ENCODE peak calls at places on chromosomes 1 and 21, in ten cellular contexts. B, I, A, Q, T, U, E, Z, D and W are unnamed samples.

GRCh38 chr1:182101415-182102041 is 40.0 kb upstream of the ZNF648 start:
- DNase-seq in Z (no peak), I (no peak), B (no peak), D (peak; percentile 91), U (no peak), A (no peak), Q (no peak), T (peak; percentile 79), E (no peak), W (no peak)

GRCh38 chr1:121519042-121519755 is 334.4 kb downstream of the SRGAP2C start:
- DNase-seq in A (peak; percentile 19), E (peak; percentile 31), Q (no peak), Z (peak; percentile 70), D (peak; percentile 86), U (peak; percentile 92), I (peak; percentile 1), T (peak; percentile 87), B (peak; percentile 49), W (no peak)

GRCh38 chr1:239987103-239987745 is 104.5 kb upstream of the FMN2 start:
- DNase-seq in Z (peak; percentile 67), Q (peak; percentile 46), U (peak; percentile 47), D (no peak), E (no peak), T (no peak), B (peak; percentile 33), I (peak; percentile 48), A (peak; percentile 44), W (peak; percentile 66)

GRCh38 chr1:77412794-77413530 is 131.1 kb downstream of the AK5 start:
- DNase-seq in T (peak; percentile 50), I (no peak), Q (no peak), Z (no peak), E (no peak), D (no peak), B (no peak), U (no peak), A (no peak), W (no peak)

GRCh38 chr1:65149753-65150463 is 1.9 kb downstream of the AK4 start:
- DNase-seq in A (no peak), Z (no peak), I (no peak), B (no peak), E (no peak), Q (no peak), U (no peak), T (no peak), D (no peak), W (no peak)

GRCh38 chr21:42423197-42423675 is 19.5 kb downstream of the UBASH3A start:
- DNase-seq in I (no peak), E (no peak), B (no peak), U (peak; percentile 71), A (no peak), T (no peak), Q (no peak), D (no peak), Z (no peak), W (no peak)

GRCh38 chr21:29217818-29218252 is 80.9 kb upstream of the BACH1 start:
- DNase-seq in Q (no peak), B (peak; percentile 16), Z (peak; percentile 86), T (no peak), I (peak; percentile 95), A (peak; percentile 99), E (no peak), D (no peak), U (no peak), W (peak; percentile 98)

GRCh38 chr1:203206116-203206687 is 19.7 kb upstream of the CHI3L1 start:
- DNase-seq in B (no peak), I (no peak), U (no peak), Q (no peak), D (no peak), T (no peak), A (no peak), E (no peak), Z (no peak), W (no peak)

GRCh38 chr1:9629445-9630201 is 21.9 kb upstream of the PIK3CD start:
- DNase-seq in D (no peak), E (no peak), A (no peak), T (no peak), I (no peak), Q (no peak), B (no peak), U (peak; percentile 90), Z (no peak), W (no peak)

GRCh38 chr1:184545601-184546000 is 158.8 kb downstream of the C1orf21 start:
- DNase-seq in A (peak; percentile 86), B (no peak), U (no peak), D (no peak), T (no peak), E (no peak), Z (no peak), Q (no peak), I (peak; percentile 7), W (peak; percentile 26)

GRCh38 chr1:119226880-119227279 is 86.4 kb upstream of the WARS2 start:
- DNase-seq in U (no peak), E (no peak), Z (no peak), Q (no peak), I (no peak), D (no peak), B (no peak), A (no peak), T (no peak), W (no peak)

GRCh38 chr1:17573518-17574041 is 34.1 kb downstream of the ARHGEF10L start:
- DNase-seq in A (no peak), Q (no peak), E (no peak), D (peak; percentile 65), T (peak; percentile 83), I (no peak), Z (no peak), U (no peak), B (no peak), W (no peak)

GRCh38 chr1:119859647-119860046 is 36.7 kb downstream of the ADAM30 start:
- DNase-seq in U (peak; percentile 36), A (peak; percentile 73), T (no peak), Z (peak; percentile 12), I (peak; percentile 75), D (no peak), B (no peak), Q (no peak), E (no peak), W (peak; percentile 83)

GRCh38 chr1:213416461-213417224 is 365.6 kb downstream of the RPS6KC1 start:
- DNase-seq in E (no peak), D (no peak), T (no peak), U (no peak), Q (no peak), B (no peak), Z (no peak), I (no peak), A (no peak), W (no peak)

GRCh38 chr1:153750026-153750995 is 22.5 kb downstream of the INTS3 start:
- DNase-seq in B (no peak), A (peak; percentile 66), E (no peak), I (no peak), Z (no peak), D (no peak), U (no peak), Q (no peak), T (no peak), W (peak; percentile 56)

GRCh38 chr1:85128296-85128695 is 72.5 kb downstream of the SYDE2 start:
- DNase-seq in A (peak; percentile 22), Z (no peak), E (no peak), B (no peak), Q (no peak), I (peak; percentile 39), U (no peak), T (no peak), D (no peak), W (no peak)

GRCh38 chr1:77405186-77405585 is 123.4 kb downstream of the AK5 start:
- DNase-seq in Z (no peak), T (no peak), Q (no peak), U (no peak), E (no peak), B (no peak), D (no peak), I (no peak), A (no peak), W (no peak)

GRCh38 chr1:172429324-172430127 is 9.0 kb downstream of the C1orf105 start:
- DNase-seq in A (peak; percentile 70), I (peak; percentile 79), T (no peak), D (peak; percentile 61), B (peak; percentile 45), U (peak; percentile 73), Z (peak; percentile 82), E (peak; percentile 40), Q (peak; percentile 8), W (peak; percentile 87)

GRCh38 chr1:54481201-54481884 is 66.7 kb upstream of the ACOT11 start:
- DNase-seq in E (no peak), A (no peak), T (no peak), U (no peak), B (no peak), I (no peak), Q (no peak), Z (no peak), D (no peak), W (no peak)

GRCh38 chr1:197911172-197911856 is 5.9 kb upstream of the LHX9 start:
- DNase-seq in E (peak; percentile 52), Z (no peak), U (no peak), D (peak; percentile 40), I (no peak), Q (no peak), T (peak; percentile 64), B (peak; percentile 59), A (no peak), W (no peak)

GRCh38 chr1:50251592-50252165 is 143.0 kb downstream of the ELAVL4 start:
- DNase-seq in D (peak; percentile 77), A (no peak), Q (peak; percentile 63), Z (no peak), T (peak; percentile 77), I (no peak), U (no peak), B (peak; percentile 75), E (peak; percentile 67), W (no peak)

GRCh38 chr1:54053745-54054437 is 483 bp downstream of the TCEANC2 start:
- DNase-seq in A (peak; percentile 10), U (no peak), Z (no peak), E (no peak), D (no peak), I (peak; percentile 20), T (no peak), B (no peak), Q (no peak), W (peak; percentile 24)

GRCh38 chr1:185719021-185719420 is 15.2 kb upstream of the HMCN1 start:
- DNase-seq in E (no peak), B (no peak), D (peak; percentile 31), A (peak; percentile 81), U (no peak), Z (peak; percentile 62), I (peak; percentile 96), Q (no peak), T (no peak), W (peak; percentile 80)

GRCh38 chr1:92445865-92446264 is 40.9 kb downstream of the GFI1 start:
- DNase-seq in I (no peak), E (no peak), D (no peak), U (no peak), T (no peak), B (no peak), A (no peak), Z (no peak), Q (no peak), W (no peak)

GRCh38 chr1:236066054-236066453 is 1.2 kb upstream of the NID1 start:
- DNase-seq in I (no peak), Q (no peak), D (no peak), B (no peak), A (no peak), E (no peak), T (no peak), U (no peak), Z (no peak), W (peak; percentile 26)

GRCh38 chr1:202251424-202252256 is 58.0 kb downstream of the LGR6 start:
- DNase-seq in U (peak; percentile 7), E (no peak), A (no peak), Z (no peak), I (no peak), Q (no peak), T (no peak), D (no peak), B (no peak), W (no peak)

GRCh38 chr1:236983818-236984217 is 20.4 kb downstream of the MT1HL1 start:
- DNase-seq in Q (no peak), Z (no peak), U (no peak), I (no peak), E (no peak), T (no peak), D (no peak), A (no peak), B (no peak), W (no peak)

GRCh38 chr1:185338719-185339622 is 21.9 kb upstream of the IVNS1ABP start:
- DNase-seq in U (peak; percentile 77), T (no peak), I (peak; percentile 48), E (no peak), D (no peak), Q (no peak), B (no peak), A (peak; percentile 44), Z (no peak), W (peak; percentile 48)